ENCODE peak calls at places on chromosome 6, in five cellular contexts. N is foreskin fibroblast, G is H9, Y is B cell, T is pancreas. L is an unnamed sample.

GRCh38 chr6:157774153-157775135 is 48.6 kb upstream of the SNX9 start:
- DNase-seq in N (no peak), G (peak; percentile 60), Y (no peak), T (no peak), L (peak; percentile 71)

GRCh38 chr6:12635375-12635774 is 81.2 kb upstream of the PHACTR1 start:
- DNase-seq in N (no peak), G (no peak), Y (no peak), T (no peak), L (no peak)

GRCh38 chr6:86856937-86857563 is 80.3 kb upstream of the HTR1E start:
- DNase-seq in N (peak; percentile 3), G (no peak), Y (no peak), T (no peak), L (peak; percentile 13)

GRCh38 chr6:13272131-13273046 is 55.9 kb downstream of the TBC1D7 start:
- DNase-seq in N (no peak), G (no peak), Y (peak; percentile 89), T (no peak), L (peak; percentile 69)

GRCh38 chr6:56868687-56869086 is 86.2 kb upstream of the BEND6 start:
- DNase-seq in N (peak; percentile 83), G (no peak), Y (no peak), T (no peak), L (no peak)

GRCh38 chr6:88120635-88121034 is 45.5 kb downstream of the CNR1 start:
- DNase-seq in N (no peak), G (no peak), Y (no peak), T (no peak), L (no peak)

GRCh38 chr6:75337805-75338204 is 53.2 kb upstream of the TMEM30A start:
- DNase-seq in N (no peak), G (no peak), Y (no peak), T (no peak), L (no peak)

GRCh38 chr6:53887318-53887717 is 92.5 kb downstream of the LRRC1 start:
- DNase-seq in N (no peak), G (no peak), Y (no peak), T (no peak), L (no peak)

GRCh38 chr6:170344631-170345576 is 38.3 kb downstream of the FAM120B start:
- DNase-seq in N (peak; percentile 77), G (no peak), Y (no peak), T (no peak), L (no peak)

GRCh38 chr6:92934625-92935024 is 484.7 kb downstream of the EPHA7 start:
- DNase-seq in N (no peak), G (no peak), Y (no peak), T (no peak), L (no peak)

GRCh38 chr6:148770408-148771211 is 23.8 kb downstream of the UST start:
- DNase-seq in N (no peak), G (no peak), Y (no peak), T (no peak), L (no peak)

GRCh38 chr6:149896491-149896890 is 1.4 kb downstream of the RAET1E start:
- DNase-seq in N (peak; percentile 48), G (no peak), Y (no peak), T (no peak), L (no peak)

GRCh38 chr6:108608453-108609275 is 47.9 kb downstream of the FOXO3 start:
- DNase-seq in N (no peak), G (no peak), Y (no peak), T (no peak), L (no peak)

GRCh38 chr6:150152891-150153876 is 10.3 kb downstream of the PPP1R14C start:
- DNase-seq in N (no peak), G (no peak), Y (no peak), T (no peak), L (no peak)

GRCh38 chr6:65524232-65524631 is 182.8 kb downstream of the EYS start:
- DNase-seq in N (no peak), G (no peak), Y (no peak), T (no peak), L (no peak)

GRCh38 chr6:35088281-35089215 is 52.6 kb downstream of the TCP11 start:
- DNase-seq in N (no peak), G (peak; percentile 28), Y (no peak), T (no peak), L (no peak)

GRCh38 chr6:116268589-116269293 is 11.0 kb downstream of the TSPYL1 start:
- DNase-seq in N (peak; percentile 68), G (no peak), Y (no peak), T (no peak), L (peak; percentile 41)

GRCh38 chr6:42383421-42384208 is 68.1 kb downstream of the TRERF1 start:
- DNase-seq in N (no peak), G (no peak), Y (no peak), T (no peak), L (no peak)

GRCh38 chr6:28738396-28738765 is 185.4 kb downstream of the TRIM27 start:
- DNase-seq in N (no peak), G (no peak), Y (no peak), T (no peak), L (no peak)

GRCh38 chr6:132063738-132064137 is 112.6 kb upstream of the CCN2 start:
- DNase-seq in N (peak; percentile 86), G (no peak), Y (no peak), T (no peak), L (no peak)

GRCh38 chr6:6455272-6455671 is 133.2 kb upstream of the LY86 start:
- DNase-seq in N (no peak), G (no peak), Y (no peak), T (no peak), L (no peak)

DNA sequence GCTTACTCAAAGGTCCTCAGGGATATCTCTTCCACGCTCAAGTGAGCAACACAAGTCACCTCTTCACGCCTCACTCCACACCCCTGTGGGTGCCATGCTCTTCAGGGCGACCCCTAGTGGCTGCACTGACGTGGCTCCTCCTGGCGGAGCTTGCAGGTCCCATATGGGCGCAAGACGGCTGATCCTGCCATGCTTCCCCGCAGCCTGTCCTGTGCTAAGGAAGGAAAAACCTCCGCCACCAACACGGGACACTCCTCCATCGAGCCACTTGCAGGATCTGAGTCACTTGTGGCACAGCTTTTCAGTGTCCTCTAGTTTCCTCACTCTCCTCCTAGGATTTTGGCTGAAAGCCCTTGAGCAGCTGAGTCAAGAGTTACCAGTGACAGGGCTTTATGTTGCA is 90.7 kb downstream of the KHDC1L start:
- DNase-seq in N (no peak), G (peak; percentile 94), Y (no peak), T (peak; percentile 18), L (no peak)
- TF ChIP-seq CTCF in N (no peak), G (peak; percentile 98), Y (peak; percentile 28), T (no peak), L (peak; percentile 24)

GRCh38 chr6:117601811-117602150 is 530 bp downstream of the GOPC start:
- DNase-seq in N (no peak), G (no peak), Y (no peak), T (no peak), L (no peak)

GRCh38 chr6:117605169-117605826 is 3.0 kb upstream of the GOPC start:
- DNase-seq in N (peak; percentile 64), G (peak; percentile 47), Y (no peak), T (peak; percentile 52), L (peak; percentile 60)

GRCh38 chr6:117600008-117600743 is 2.1 kb downstream of the GOPC start:
- DNase-seq in N (no peak), G (no peak), Y (no peak), T (no peak), L (no peak)

GRCh38 chr6:117602899-117603588 is 733 bp upstream of the GOPC start:
- DNase-seq in N (no peak), G (no peak), Y (no peak), T (no peak), L (no peak)

DNA sequence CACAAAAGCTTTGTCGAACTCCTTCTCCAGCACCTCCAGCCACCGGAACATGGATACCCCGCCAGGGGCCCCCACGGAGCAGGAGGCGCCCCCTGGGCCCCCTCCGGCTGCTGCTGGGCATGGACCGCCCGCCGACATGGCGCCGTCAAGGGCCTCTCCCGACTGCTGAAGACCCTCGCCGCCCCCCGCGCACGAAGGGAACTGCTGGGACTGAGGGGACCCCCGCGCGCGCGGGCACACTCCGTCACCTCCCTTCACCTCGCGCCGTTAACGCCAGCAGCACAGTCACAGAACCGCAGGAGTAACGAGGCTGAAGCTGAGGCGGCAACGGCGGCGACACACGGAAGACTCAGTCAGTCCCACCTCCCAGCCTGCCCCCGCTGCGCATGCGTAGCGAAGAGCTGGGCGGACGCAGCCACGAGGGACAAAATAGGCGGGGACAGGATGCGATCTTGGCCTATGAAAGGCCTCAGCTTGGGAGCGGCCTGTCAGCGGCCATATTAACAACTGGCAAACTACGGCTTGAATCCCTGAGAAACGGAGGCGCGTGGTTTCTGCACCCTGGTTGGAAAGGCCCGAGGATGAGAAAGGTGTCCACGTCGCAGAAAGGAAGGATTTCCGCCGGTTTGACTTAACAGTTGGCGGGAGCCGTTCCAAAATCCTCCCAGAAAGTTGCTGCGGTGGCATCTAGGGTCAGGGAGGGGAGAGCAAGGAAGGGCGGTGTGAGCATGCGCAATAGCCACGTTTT is at the start of gene GOPC:
- DNase-seq in N (peak; percentile 97), G (peak; percentile 98), Y (peak; percentile 96), T (peak; percentile 97), L (peak; percentile 96)
- TF ChIP-seq CTCF in N (no peak), G (peak; percentile 28), Y (peak; percentile 35), T (no peak), L (no peak)

DNA sequence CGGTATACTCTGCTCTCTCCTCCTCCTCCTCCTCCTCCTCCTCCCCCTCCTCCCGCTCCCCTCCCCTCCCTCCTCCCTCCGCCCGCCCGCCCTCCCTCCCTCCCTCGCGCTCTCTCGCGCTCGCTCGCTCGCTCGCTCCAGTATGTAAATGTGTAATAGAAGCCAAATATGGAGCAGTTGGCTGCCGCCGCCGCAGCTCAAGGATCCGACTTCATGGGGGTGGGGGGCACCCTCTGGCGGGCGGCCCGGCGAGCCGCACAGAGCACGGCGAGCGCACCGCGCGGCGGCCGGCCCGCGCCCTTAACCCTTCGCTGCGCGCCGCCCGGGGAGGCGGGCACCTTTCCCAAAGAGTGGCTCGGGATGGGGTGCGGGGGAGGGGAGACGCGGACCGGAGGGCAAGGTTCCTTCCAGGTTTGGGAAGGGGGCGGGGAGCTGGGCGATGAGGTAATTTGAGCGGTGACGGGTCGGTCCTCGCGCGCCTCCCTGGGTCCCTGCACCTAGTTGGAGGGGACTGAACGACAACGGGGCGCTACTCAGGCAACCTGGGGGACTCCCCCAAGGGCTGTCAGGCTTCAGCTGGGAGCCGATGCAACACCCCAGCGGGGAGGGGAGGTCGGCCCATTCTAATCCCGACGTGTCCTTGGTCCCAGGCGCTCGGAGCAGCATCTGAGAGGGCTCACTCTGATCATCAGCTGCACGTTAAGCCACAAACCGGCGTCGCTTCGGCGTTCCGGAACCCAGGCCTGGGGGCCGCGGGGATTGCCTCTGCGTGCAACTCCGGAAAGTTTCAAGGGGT is 407 bp upstream of the ATXN1 start:
- DNase-seq in N (peak; percentile 88), G (peak; percentile 91), Y (peak; percentile 83), T (peak; percentile 90), L (peak; percentile 82)
- TF ChIP-seq CTCF in N (no peak), G (peak; percentile 31), Y (peak; percentile 18), T (no peak), L (peak; percentile 43)

GRCh38 chr6:95279641-95280040 is 297.7 kb upstream of the MANEA start:
- DNase-seq in N (no peak), G (no peak), Y (no peak), T (no peak), L (no peak)

DNA sequence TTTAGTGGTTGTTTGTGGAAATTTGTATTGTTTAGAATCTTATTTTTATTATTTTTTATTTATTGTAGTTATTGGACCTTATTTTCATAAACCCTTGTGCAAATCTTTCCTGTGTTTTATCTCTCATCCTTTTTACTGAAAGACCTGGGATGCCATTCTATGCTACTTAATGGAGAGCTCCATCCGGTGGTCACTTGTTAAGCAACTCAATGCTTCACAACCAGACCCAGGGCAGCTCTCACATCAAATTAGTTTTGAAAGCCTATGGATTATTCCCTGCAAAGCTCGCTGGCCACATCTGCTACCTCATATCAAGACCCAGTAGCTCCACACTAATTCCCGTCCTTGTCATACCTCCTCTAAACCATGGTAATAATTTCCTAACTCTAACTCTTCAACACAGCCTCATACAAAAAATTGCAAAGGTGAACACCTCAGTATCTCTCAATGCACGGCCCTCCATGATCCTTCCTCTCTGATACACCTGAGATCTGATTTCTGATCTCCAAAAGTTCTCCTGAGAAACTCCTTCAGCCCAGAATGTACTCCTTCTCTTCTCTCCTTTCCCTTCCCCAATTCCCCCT is 296.6 kb upstream of the MANEA start:
- DNase-seq in N (no peak), G (no peak), Y (no peak), T (no peak), L (no peak)
- TF ChIP-seq CTCF in N (no peak), G (peak; percentile 71), Y (peak; percentile 34), T (peak; percentile 15), L (peak; percentile 60)

L was measured in GM10248.